ENCODE peak calls at places on chromosomes 3 and 15, in eight cellular contexts. A, H, L, E, Q, C, M and V are unnamed samples. For H3K9me3, the result is how much of the 10 kb centered on the place peaks cover.

GRCh38 chr3:188834349-188834748 is 337.4 kb upstream of the TPRG1 start:
- DNase-seq in E (no peak), L (no peak), C (no peak), Q (no peak), M (no peak), H (no peak), A (no peak), V (no peak)

GRCh38 chr15:95146476-95146875 is 915.1 kb downstream of the MCTP2 start:
- DNase-seq in M (no peak), A (no peak), Q (no peak), C (no peak), E (no peak), L (no peak), H (no peak), V (no peak)

GRCh38 chr3:129722527-129722926 is 116.1 kb upstream of the PLXND1 start:
- DNase-seq in C (no peak), A (no peak), E (no peak), L (no peak), M (no peak), H (no peak), Q (no peak), V (no peak)

GRCh38 chr15:50241684-50242450 is 23.7 kb downstream of the HDC start:
- DNase-seq in H (no peak), C (no peak), A (no peak), E (no peak), L (no peak), Q (peak), M (peak), V (no peak)

GRCh38 chr15:50774450-50774849 is 8.9 kb upstream of the SPPL2A start:
- DNase-seq in M (no peak), E (no peak), A (no peak), H (no peak), Q (no peak), C (no peak), L (no peak), V (no peak)

GRCh38 chr3:30458781-30459180 is 147.6 kb upstream of the TGFBR2 start:
- DNase-seq in A (no peak), C (no peak), H (no peak), M (no peak), L (peak), Q (no peak), E (no peak), V (no peak)

GRCh38 chr3:126983653-126984390 is 907 bp downstream of the PLXNA1 start:
- DNase-seq in E (no peak), Q (no peak), M (peak), H (no peak), L (no peak), C (no peak), A (peak), V (peak)

GRCh38 chr3:111901617-111902016 is 42.6 kb downstream of the PHLDB2 start:
- DNase-seq in L (no peak), C (no peak), M (no peak), A (no peak), H (no peak), E (no peak), Q (no peak), V (no peak)

GRCh38 chr3:123660900-123661299 is 76.0 kb upstream of the HACD2 start:
- DNase-seq in E (peak), C (peak), A (no peak), Q (peak), L (peak), H (peak), M (peak), V (peak)

GRCh38 chr15:63597033-63597790 is at the start of gene FBXL22:
- DNase-seq in H (no peak), M (peak), A (no peak), C (no peak), Q (peak), E (peak), L (peak), V (no peak)

GRCh38 chr3:181703701-181704420 is 7.9 kb upstream of the SOX2 start:
- DNase-seq in M (no peak), Q (no peak), E (no peak), H (no peak), L (no peak), C (no peak), A (no peak), V (no peak)

GRCh38 chr15:25185156-25185710 is 230.4 kb downstream of the SNRPN start:
- DNase-seq in H (no peak), L (peak), C (no peak), M (no peak), E (peak), Q (no peak), A (no peak), V (no peak)

GRCh38 chr15:25188051-25188450 is 233.3 kb downstream of the SNRPN start:
- DNase-seq in M (no peak), Q (no peak), A (no peak), E (peak), H (no peak), L (no peak), C (no peak), V (no peak)

GRCh38 chr15:25186906-25187645 is 232.3 kb downstream of the SNRPN start:
- DNase-seq in H (no peak), M (no peak), C (no peak), L (peak), A (no peak), E (peak), Q (no peak), V (no peak)

GRCh38 chr15:25185791-25186190 is 231.0 kb downstream of the SNRPN start:
- DNase-seq in H (no peak), E (peak), Q (no peak), L (peak), M (no peak), A (no peak), C (no peak), V (no peak)

GRCh38 chr15:25186411-25186810 is 231.6 kb downstream of the SNRPN start:
- DNase-seq in C (no peak), H (no peak), M (no peak), E (peak), L (peak), Q (no peak), A (no peak), V (no peak)
- H3K9me3 ChIP-seq in C (under half), H (under half), M (under half), E (under half), L (half or more), Q (under half), A (under half), V (under half)

GRCh38 chr15:56234804-56235203 is 8.9 kb downstream of the RFX7 start:
- DNase-seq in C (no peak), L (no peak), E (no peak), A (no peak), Q (peak), M (no peak), H (no peak), V (no peak)
- H3K9me3 ChIP-seq in C (under half), L (under half), E (under half), A (under half), Q (under half), M (under half), H (under half), V (under half)

DNA sequence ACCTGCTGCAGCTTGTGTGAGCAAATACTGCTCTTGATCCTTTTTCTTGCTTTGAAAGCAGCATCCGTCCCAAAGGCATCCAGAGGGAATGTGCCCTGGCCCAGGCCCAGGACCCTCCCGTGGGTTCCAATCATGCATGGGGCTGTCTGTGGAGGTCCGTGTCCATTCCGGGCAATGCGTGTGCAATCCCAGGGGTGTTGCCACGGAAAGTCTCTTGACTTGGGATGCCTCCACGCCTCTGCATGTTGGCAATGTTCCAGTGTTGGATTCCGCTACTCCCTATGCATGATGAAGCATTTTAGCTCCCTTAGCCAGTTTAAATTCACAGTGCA is 105.7 kb downstream of the SNRPN start:
- DNase-seq in C (no peak), L (no peak), Q (no peak), A (peak), E (no peak), H (no peak), M (no peak), V (no peak)
- H3K9me3 ChIP-seq in C (under half), L (half or more), Q (half or more), A (half or more), E (half or more), H (half or more), M (under half), V (half or more)

GRCh38 chr15:66783327-66784124 is 81.5 kb downstream of the SMAD6 start:
- DNase-seq in M (no peak), C (no peak), E (peak), L (no peak), A (no peak), Q (peak), H (no peak), V (no peak)

GRCh38 chr15:66779331-66780009 is 77.4 kb downstream of the SMAD6 start:
- DNase-seq in L (no peak), A (no peak), Q (no peak), H (no peak), C (no peak), M (peak), E (peak), V (no peak)

GRCh38 chr15:66780172-66780972 is 78.3 kb downstream of the SMAD6 start:
- DNase-seq in L (peak), E (peak), H (no peak), Q (peak), M (peak), A (no peak), C (no peak), V (peak)

GRCh38 chr15:66782785-66783184 is 80.7 kb downstream of the SMAD6 start:
- DNase-seq in A (no peak), Q (no peak), M (no peak), H (no peak), L (no peak), E (peak), C (no peak), V (no peak)

GRCh38 chr15:66780973-66781718 is 79.1 kb downstream of the SMAD6 start:
- DNase-seq in C (no peak), A (no peak), L (no peak), M (no peak), E (peak), Q (no peak), H (no peak), V (no peak)
- H3K9me3 ChIP-seq in C (under half), A (under half), L (under half), M (under half), E (under half), Q (under half), H (under half), V (under half)

DNA sequence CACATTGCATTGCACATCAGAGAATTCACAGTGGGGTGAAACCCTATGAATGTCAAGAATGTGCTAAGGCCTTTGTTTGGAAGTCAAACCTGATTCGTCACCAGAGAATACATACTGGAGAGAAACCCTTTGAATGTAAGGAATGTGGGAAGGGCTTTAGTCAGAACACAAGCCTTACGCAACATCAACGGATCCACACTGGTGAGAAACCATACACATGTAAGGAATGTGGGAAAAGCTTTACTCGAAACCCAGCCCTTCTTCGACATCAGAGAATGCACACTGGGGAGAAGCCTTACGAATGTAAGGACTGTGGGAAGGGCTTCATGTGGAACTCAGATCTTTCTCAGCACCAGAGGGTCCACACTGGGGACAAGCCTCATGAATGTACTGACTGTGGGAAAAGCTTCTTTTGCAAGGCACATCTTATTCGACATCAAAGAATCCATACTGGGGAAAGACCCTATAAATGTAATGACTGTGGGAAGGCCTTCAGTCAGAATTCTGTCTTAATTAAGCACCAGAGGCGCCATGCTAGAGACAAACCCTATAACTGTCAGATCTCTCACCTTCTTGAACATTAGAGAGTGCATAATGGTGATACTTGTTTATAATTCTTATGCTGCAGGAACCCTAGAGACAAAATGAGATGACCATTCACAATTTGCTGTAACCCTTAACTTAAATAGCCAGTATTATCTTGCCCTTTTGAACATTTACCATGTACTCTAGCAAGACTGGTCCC is 9.0 kb downstream of the ZNF662 start:
- DNase-seq in C (no peak), H (no peak), Q (no peak), L (no peak), E (no peak), M (no peak), A (no peak), V (no peak)
- H3K9me3 ChIP-seq in C (under half), H (half or more), Q (under half), L (half or more), E (half or more), M (under half), A (under half), V (under half)

GRCh38 chr3:10462641-10463040 is 42.7 kb downstream of the ATP2B2 start:
- DNase-seq in C (no peak), M (no peak), A (no peak), H (no peak), E (no peak), Q (no peak), L (no peak), V (no peak)
- H3K9me3 ChIP-seq in C (under half), M (under half), A (under half), H (under half), E (under half), Q (under half), L (under half), V (under half)

DNA sequence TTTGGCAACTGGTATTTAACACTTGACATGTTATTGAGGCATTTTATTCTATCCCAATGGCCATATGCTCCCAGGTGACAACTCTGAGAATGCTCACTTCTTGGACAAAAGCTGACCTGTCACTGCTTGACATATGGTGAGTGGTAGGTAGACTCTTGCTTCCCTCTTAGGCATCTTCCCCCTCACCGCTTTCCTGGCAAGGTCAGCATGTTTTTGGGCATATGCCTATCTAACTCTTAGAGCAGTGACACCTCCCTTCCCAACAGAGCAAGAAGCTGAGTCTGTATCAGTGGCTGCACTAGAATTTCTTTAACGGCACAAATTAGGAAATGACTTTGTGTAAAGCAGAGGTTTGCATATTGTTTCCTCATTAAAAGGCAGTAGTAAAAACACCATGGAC is 300.7 kb downstream of the OXSM start:
- DNase-seq in H (no peak), Q (no peak), C (no peak), M (no peak), E (no peak), A (no peak), L (no peak), V (no peak)
- H3K9me3 ChIP-seq in H (under half), Q (under half), C (under half), M (under half), E (under half), A (under half), L (half or more), V (under half)